ENCODE peak calls at places on chromosomes 4 and X, in six cellular contexts. I is SK-N-SH, Z is sigmoid colon, W is GM12878, V is HCT116, U is breast epithelium. J is an unnamed sample.

GRCh38 chr4:145034727-145035211 is 63.2 kb downstream of the ANAPC10 start:
- DNase-seq in I (no peak), Z (no peak), W (no peak), V (peak), U (no peak), J (no peak)

GRCh38 chrX:69614896-69615295 is 1.0 kb upstream of the EDA start:
- DNase-seq in I (no peak), Z (no peak), W (no peak), V (no peak), U (no peak), J (no peak)

GRCh38 chrX:118764122-118764521 is 36.7 kb downstream of the IL13RA1 start:
- DNase-seq in I (no peak), Z (no peak), W (no peak), V (no peak), U (no peak), J (no peak)

GRCh38 chr4:127509155-127509554 is 123.6 kb upstream of the INTU start:
- DNase-seq in I (no peak), Z (no peak), W (no peak), V (no peak), U (no peak), J (no peak)

GRCh38 chr4:52865305-52865704 is 3.2 kb downstream of the RASL11B start:
- DNase-seq in I (no peak), Z (no peak), W (no peak), V (no peak), U (no peak), J (no peak)

GRCh38 chr4:102094474-102094873 is 250.8 kb downstream of the SLC39A8 start:
- DNase-seq in I (no peak), Z (no peak), W (no peak), V (no peak), U (no peak), J (no peak)

GRCh38 chr4:142683503-142683902 is 162.6 kb downstream of the INPP4B start:
- DNase-seq in I (no peak), Z (no peak), W (no peak), V (no peak), U (no peak), J (no peak)

GRCh38 chrX:40420899-40421729 is 159.7 kb upstream of the ATP6AP2 start:
- DNase-seq in I (no peak), Z (no peak), W (peak), V (no peak), U (peak), J (no peak)

DNA sequence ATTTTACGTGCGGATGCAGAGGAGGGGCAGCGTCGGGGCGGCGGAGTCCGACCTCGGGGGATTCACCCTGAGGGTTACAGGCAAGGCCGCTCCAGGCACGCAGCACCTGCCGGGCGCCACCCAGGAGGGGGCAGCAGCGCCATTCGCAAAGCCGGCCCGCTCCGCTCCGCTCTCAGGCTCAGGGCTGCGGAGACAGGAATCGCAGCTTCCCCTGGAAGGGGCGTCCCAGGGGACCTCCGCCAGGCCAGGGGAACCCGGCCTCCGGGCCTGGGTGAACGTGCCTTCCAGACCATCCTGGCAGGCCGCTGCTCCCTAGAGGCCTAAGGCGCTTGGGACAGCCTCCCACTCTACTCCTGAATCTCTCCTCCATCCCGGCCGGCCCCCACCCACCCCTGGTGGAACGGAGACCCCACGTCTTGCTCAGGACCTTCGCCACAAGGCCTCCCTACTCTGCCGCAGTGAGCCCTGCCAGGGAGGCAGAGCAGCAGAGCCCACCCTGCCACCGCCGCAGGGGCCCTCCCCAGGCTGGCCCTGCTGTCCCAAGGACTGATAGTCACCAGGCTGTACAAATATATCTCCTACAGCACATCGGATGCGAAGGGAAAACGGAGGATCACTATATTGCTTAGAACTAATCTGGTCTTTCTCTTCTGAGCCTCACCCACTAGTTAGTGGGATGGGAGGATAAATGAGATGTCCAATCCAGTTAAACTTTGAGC is 114.9 kb downstream of the SMIM20 start:
- DNase-seq in I (peak), Z (peak), W (no peak), V (no peak), U (no peak), J (peak)
- TF ChIP-seq POLR2AphosphoS5 in I (no peak), Z (no peak), W (no peak), V (no peak), U (no peak), J (no peak)

GRCh38 chr4:89838005-89838404 is 1.0 kb upstream of the SNCA start:
- DNase-seq in I (peak), Z (no peak), W (no peak), V (no peak), U (no peak), J (no peak)
- H3K4me3 ChIP-seq in I (peak), Z (peak), W (no peak), V (peak), U (peak), J (no peak)

GRCh38 chrX:50638123-50638522 is 167.5 kb upstream of the DGKK start:
- DNase-seq in I (no peak), Z (no peak), W (no peak), V (no peak), U (no peak), J (no peak)

GRCh38 chrX:50648151-50648550 is 165.8 kb downstream of the SHROOM4 start:
- DNase-seq in I (no peak), Z (no peak), W (no peak), V (no peak), U (no peak), J (no peak)

GRCh38 chrX:50644496-50644895 is 169.5 kb downstream of the SHROOM4 start:
- DNase-seq in I (no peak), Z (no peak), W (no peak), V (no peak), U (no peak), J (no peak)

DNA sequence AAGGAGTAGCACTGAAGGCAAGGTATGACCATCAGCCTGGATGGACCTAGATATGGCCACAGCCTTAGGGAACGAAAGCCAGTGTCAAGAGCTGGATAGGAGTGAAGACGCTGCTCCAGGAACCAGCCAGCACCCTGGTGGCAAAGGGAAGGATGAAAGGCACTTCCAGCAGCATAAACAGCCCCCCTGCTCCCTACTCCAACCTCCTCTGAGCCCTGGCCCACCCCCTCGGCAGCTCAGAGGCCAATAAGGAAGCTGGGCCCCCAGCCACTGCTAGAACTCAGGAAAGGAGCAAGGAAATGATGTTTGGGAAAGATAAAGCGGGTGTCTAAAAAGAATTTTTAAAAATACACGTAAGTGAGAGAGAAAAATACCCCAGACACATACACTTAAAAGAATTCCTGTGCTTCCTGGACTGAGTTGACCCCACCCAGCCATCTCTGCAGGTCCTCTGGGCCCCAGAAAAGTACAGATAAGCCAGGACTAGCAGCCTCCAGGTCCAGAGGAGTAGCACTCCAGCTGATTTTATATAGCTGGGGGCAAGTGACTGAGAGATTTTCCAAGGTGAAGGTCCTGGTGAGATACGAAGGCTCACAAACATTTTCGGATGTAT is 170.4 kb downstream of the SHROOM4 start:
- DNase-seq in I (no peak), Z (no peak), W (no peak), V (no peak), U (no peak), J (no peak)
- TF ChIP-seq POLR2AphosphoS5 in I (no peak), Z (no peak), W (no peak), V (no peak), U (no peak), J (no peak)

GRCh38 chr4:55121246-55121645 is 4.1 kb downstream of the KDR start:
- DNase-seq in I (no peak), Z (no peak), W (no peak), V (no peak), U (no peak), J (peak)
- H3K4me3 ChIP-seq in I (no peak), Z (no peak), W (no peak), V (no peak), U (no peak), J (no peak)

GRCh38 chr4:94486372-94486801 is 34.6 kb downstream of the PDLIM5 start:
- DNase-seq in I (no peak), Z (no peak), W (no peak), V (no peak), U (no peak), J (no peak)
- TF ChIP-seq POLR2AphosphoS5 in I (no peak), Z (no peak), W (no peak), V (no peak), U (no peak), J (no peak)

DNA sequence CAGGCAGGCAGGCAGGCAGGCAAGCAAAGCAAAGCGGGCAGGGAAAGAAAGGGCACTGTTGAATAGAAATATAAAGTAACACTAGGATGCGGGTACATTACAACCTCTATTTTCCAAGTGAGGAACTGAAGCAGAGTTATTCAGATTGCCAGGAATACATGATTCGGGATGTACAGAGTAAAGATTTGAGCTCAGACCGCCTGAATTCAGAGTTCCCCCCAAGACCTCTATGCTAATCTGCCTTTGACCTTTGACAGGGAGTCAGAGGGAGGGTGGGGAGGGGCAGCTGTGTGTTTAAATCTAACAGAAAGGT is 271.9 kb upstream of the SMIM31 start:
- DNase-seq in I (no peak), Z (no peak), W (no peak), V (no peak), U (no peak), J (no peak)
- H3K4me3 ChIP-seq in I (no peak), Z (no peak), W (no peak), V (no peak), U (no peak), J (no peak)

GRCh38 chr4:85210353-85210752 is 243.9 kb upstream of the WDFY3 start:
- DNase-seq in I (no peak), Z (no peak), W (no peak), V (peak), U (no peak), J (no peak)
- TF ChIP-seq POLR2AphosphoS5 in I (no peak), Z (no peak), W (no peak), V (peak), U (no peak), J (no peak)

GRCh38 chr4:138045036-138045435 is 197.1 kb downstream of the SLC7A11 start:
- DNase-seq in I (no peak), Z (no peak), W (no peak), V (no peak), U (peak), J (no peak)
- H3K4me3 ChIP-seq in I (no peak), Z (no peak), W (no peak), V (no peak), U (no peak), J (no peak)

J was measured in HL-60.